ENCODE peak calls at places on chromosomes 11 and 22, in six cellular contexts. I, C, H, G, X and Y are unnamed samples.

GRCh38 chr11:105208038-105208437 is 68.5 kb upstream of the CARD18 start:
- DNase-seq in H (no peak), I (no peak), G (no peak), X (no peak), C (no peak), Y (no peak)

GRCh38 chr11:12842933-12843636 is 166.0 kb upstream of the RASSF10 start:
- DNase-seq in G (no peak), I (no peak), X (peak), H (no peak), C (no peak), Y (no peak)

GRCh38 chr11:69808708-69809107 is 10.5 kb downstream of the FGF3 start:
- DNase-seq in G (no peak), I (no peak), H (no peak), X (peak), C (no peak), Y (no peak)

GRCh38 chr11:123173040-123173855 is 21.8 kb downstream of the CLMP start:
- DNase-seq in C (peak), I (no peak), X (peak), G (no peak), H (no peak), Y (no peak)

GRCh38 chr11:65454696-65455456 is 32.3 kb downstream of the NEAT1 start:
- DNase-seq in C (no peak), H (peak), I (no peak), X (peak), G (peak), Y (peak)

GRCh38 chr11:38315151-38315550 is 1717.1 kb upstream of the RAG2 start:
- DNase-seq in H (no peak), X (no peak), C (no peak), I (no peak), G (no peak), Y (no peak)

GRCh38 chr22:39494471-39495120 is 7.5 kb upstream of the MIEF1 start:
- DNase-seq in I (no peak), X (peak), H (no peak), G (peak), C (no peak), Y (no peak)

GRCh38 chr11:124633355-124633754 is 10.7 kb downstream of the TBRG1 start:
- DNase-seq in C (no peak), X (peak), I (no peak), G (no peak), H (no peak), Y (no peak)

GRCh38 chr11:45079943-45080719 is 66.3 kb upstream of the PRDM11 start:
- DNase-seq in I (no peak), C (no peak), G (peak), X (no peak), H (peak), Y (peak)

GRCh38 chr11:24820541-24820940 is 323.7 kb downstream of the LUZP2 start:
- DNase-seq in X (no peak), H (no peak), I (no peak), C (no peak), G (no peak), Y (no peak)

GRCh38 chr22:46675479-46675878 is 55.3 kb downstream of the GRAMD4 start:
- DNase-seq in H (no peak), G (no peak), I (no peak), C (no peak), X (no peak), Y (no peak)

GRCh38 chr22:41913842-41914534 is 886 bp downstream of the SHISA8 start:
- DNase-seq in I (no peak), C (no peak), H (no peak), G (no peak), X (no peak), Y (no peak)

GRCh38 chr11:116033931-116034553 is 529.8 kb upstream of the CADM1 start:
- DNase-seq in I (no peak), X (no peak), C (no peak), G (peak), H (no peak), Y (no peak)

GRCh38 chr22:17376950-17377349 is 7.7 kb downstream of the CECR2 start:
- DNase-seq in I (no peak), G (no peak), C (no peak), H (no peak), X (no peak), Y (no peak)

GRCh38 chr22:22558972-22559603 is at the start of gene PRAME:
- DNase-seq in I (no peak), G (peak), C (no peak), H (peak), X (peak), Y (peak)
- TF ChIP-seq CTCF in I (no peak), G (peak), C (peak), H (peak), X (peak), Y (peak)

GRCh38 chr22:26023104-26023775 is 146.0 kb upstream of the SEZ6L start:
- DNase-seq in G (no peak), H (no peak), I (no peak), X (no peak), C (no peak), Y (no peak)
- TF ChIP-seq CTCF in G (no peak), H (no peak), I (no peak), X (no peak), C (no peak), Y (no peak)

GRCh38 chr11:73154178-73154577 is 12.1 kb upstream of the FCHSD2 start:
- DNase-seq in C (no peak), G (no peak), X (no peak), H (peak), I (no peak), Y (no peak)

GRCh38 chr11:73149105-73149504 is 7.0 kb upstream of the FCHSD2 start:
- DNase-seq in I (no peak), C (no peak), X (no peak), G (no peak), H (no peak), Y (no peak)

GRCh38 chr11:73152086-73152853 is 10.2 kb upstream of the FCHSD2 start:
- DNase-seq in X (no peak), H (peak), G (no peak), C (no peak), I (no peak), Y (no peak)

GRCh38 chr11:73152861-73153483 is 10.9 kb upstream of the FCHSD2 start:
- DNase-seq in X (no peak), C (no peak), I (no peak), G (no peak), H (peak), Y (no peak)

DNA sequence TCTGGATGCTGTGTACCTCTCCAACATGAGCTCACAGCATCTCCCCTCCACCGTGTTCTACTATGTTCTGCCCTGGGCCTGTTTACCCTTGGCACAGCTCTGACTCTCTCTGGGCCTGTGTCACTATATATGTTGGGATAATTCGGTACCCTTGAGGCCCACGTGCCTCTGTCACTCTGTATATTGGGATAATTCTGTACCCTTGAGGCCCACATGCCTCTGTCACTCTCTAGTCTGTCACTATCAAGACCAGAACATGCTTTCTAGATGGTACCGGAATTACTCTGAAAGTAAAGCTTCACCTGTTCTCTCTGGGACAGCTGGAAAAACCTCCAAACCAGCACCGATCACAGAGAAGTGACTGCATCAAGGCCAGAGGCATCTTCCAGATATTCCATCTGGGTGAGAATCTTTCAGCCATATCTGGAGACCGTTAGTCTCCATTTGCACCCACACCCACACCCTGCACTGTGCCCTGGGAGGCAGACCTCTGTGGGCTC is 9.3 kb upstream of the FCHSD2 start:
- DNase-seq in H (no peak), I (no peak), X (no peak), C (no peak), G (no peak), Y (no peak)
- TF ChIP-seq CTCF in H (no peak), I (no peak), X (no peak), C (no peak), G (no peak), Y (no peak)

GRCh38 chr22:25941365-25941960 is 199.5 kb downstream of the MYO18B start:
- DNase-seq in C (no peak), H (no peak), X (no peak), G (no peak), I (no peak), Y (no peak)

GRCh38 chr22:25939384-25939783 is 197.4 kb downstream of the MYO18B start:
- DNase-seq in H (no peak), X (no peak), G (no peak), C (no peak), I (no peak), Y (no peak)

GRCh38 chr22:25942126-25942988 is 200.4 kb downstream of the MYO18B start:
- DNase-seq in X (no peak), G (no peak), H (no peak), I (no peak), C (no peak), Y (no peak)

GRCh38 chr22:25942989-25943411 is 201.0 kb downstream of the MYO18B start:
- DNase-seq in I (no peak), C (no peak), G (no peak), H (no peak), X (no peak), Y (no peak)

GRCh38 chr22:25940479-25940878 is 198.5 kb downstream of the MYO18B start:
- DNase-seq in G (no peak), C (no peak), I (no peak), H (no peak), X (no peak), Y (no peak)
- TF ChIP-seq CTCF in G (no peak), C (no peak), I (no peak), H (no peak), X (no peak), Y (no peak)